ENCODE peak calls at places on chromosomes 11 and 22, in six cellular contexts. K is IMR-90, F is mesenchymal stem cell, U is neuronal stem cell, M is H1, P is trophoblast cell. J is an unnamed sample.

GRCh38 chr11:69496631-69497220 is 15.3 kb downstream of the LINC01488 start:
- DNase-seq in F (no peak), K (peak; percentile 70), U (no peak), P (peak; percentile 42), M (no peak), J (no peak)

GRCh38 chr11:117923275-117923674 is 5.9 kb downstream of the TMPRSS13 start:
- DNase-seq in U (no peak), F (no peak), K (no peak), M (no peak), P (no peak), J (no peak)

GRCh38 chr11:69944146-69944795 is 125.1 kb upstream of the FGF3 start:
- DNase-seq in U (no peak), P (no peak), M (no peak), F (no peak), K (no peak), J (no peak)

GRCh38 chr11:29161216-29161615 is 855.6 kb downstream of the KCNA4 start:
- DNase-seq in P (no peak), K (peak; percentile 43), M (no peak), F (no peak), U (no peak), J (no peak)

GRCh38 chr11:57982763-57983162 is 40.9 kb upstream of the OR9Q1 start:
- DNase-seq in M (no peak), P (no peak), F (no peak), K (no peak), U (no peak), J (no peak)

GRCh38 chr11:1696608-1697570 is at the start of gene KRTAP5-6:
- DNase-seq in U (no peak), M (no peak), P (no peak), K (no peak), F (no peak), J (no peak)

GRCh38 chr11:44313701-44314489 is 4.0 kb upstream of the ALX4 start:
- DNase-seq in M (no peak), F (no peak), P (no peak), U (no peak), K (no peak), J (no peak)

GRCh38 chr22:44373234-44373633 is 60.5 kb upstream of the SHISAL1 start:
- DNase-seq in P (no peak), U (no peak), K (no peak), F (no peak), M (no peak), J (no peak)

GRCh38 chr11:98104249-98104648 is 916.5 kb upstream of the CNTN5 start:
- DNase-seq in K (no peak), P (no peak), F (no peak), M (no peak), U (no peak), J (no peak)

GRCh38 chr11:134275534-134276395 is at the start of gene GLB1L3:
- DNase-seq in K (no peak), P (no peak), M (no peak), F (peak; percentile 31), U (no peak), J (peak; percentile 53)

GRCh38 chr22:19554834-19555404 is 30.7 kb upstream of the CLDN5 start:
- DNase-seq in P (peak; percentile 2), F (peak; percentile 66), K (peak; percentile 35), U (peak; percentile 5), M (peak; percentile 41), J (peak; percentile 87)
- H3K27ac ChIP-seq in P (no peak overlapping the region), F (no peak overlapping the region), K (no peak overlapping the region), U (no peak overlapping the region), M (no peak overlapping the region), J (no peak overlapping the region)

GRCh38 chr11:129610545-129610944 is 205.1 kb upstream of the TMEM45B start:
- DNase-seq in M (no peak), K (no peak), F (no peak), U (no peak), P (no peak), J (no peak)

GRCh38 chr11:129613076-129613475 is 202.6 kb upstream of the TMEM45B start:
- DNase-seq in K (no peak), F (peak; percentile 45), P (no peak), U (no peak), M (no peak), J (no peak)

GRCh38 chr11:129610125-129610524 is 205.5 kb upstream of the TMEM45B start:
- DNase-seq in U (no peak), M (no peak), F (no peak), P (no peak), K (no peak), J (no peak)

GRCh38 chr11:129614256-129614944 is 201.2 kb upstream of the TMEM45B start:
- DNase-seq in F (no peak), K (no peak), P (no peak), U (no peak), M (no peak), J (no peak)

DNA sequence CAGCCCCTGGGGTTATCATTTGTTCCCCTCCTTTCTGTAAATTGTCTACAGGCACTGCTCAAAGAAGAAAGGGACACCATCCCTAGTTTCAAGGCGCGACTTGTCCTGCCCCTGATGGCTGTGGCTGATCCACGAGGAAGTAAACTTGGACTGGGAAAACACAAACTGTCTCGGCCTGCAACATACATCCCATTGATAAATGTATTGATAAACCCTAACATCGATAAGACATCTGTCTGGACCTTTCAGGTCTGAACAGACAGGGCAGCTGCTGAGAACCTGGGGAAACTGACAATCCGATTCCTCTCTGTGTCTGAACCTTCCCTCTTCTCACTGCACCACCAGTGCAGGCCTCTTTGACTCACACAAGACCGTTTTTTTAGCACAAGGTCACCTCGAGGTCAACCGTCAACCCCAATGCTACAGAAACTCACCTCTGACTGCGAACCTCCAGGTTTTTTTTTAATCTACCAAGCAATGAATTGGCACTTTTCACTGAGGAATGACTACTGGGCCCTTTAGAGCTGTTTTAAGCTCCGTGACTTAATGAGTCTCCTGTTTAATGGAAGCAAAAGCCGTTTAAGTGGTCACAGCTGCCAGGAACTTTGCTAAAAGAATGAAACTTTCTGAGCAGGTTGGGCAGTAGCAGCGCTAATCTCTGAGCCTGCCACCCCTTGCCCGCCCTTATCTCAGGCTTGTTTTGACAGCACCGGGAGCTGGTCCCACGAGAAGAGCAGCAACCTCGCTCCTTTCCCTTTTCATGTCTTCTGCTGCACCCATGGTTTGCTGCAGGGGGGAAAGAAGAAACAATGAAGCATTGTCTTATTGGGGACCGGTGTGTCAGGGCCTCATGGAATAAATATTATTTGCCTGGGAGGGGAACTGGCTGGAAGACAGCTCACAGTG is 203.7 kb upstream of the TMEM45B start:
- DNase-seq in M (no peak), F (no peak), U (no peak), P (no peak), K (no peak), J (no peak)
- H4K91ac ChIP-seq in M (no peak overlapping the region), F (no peak overlapping the region), U (no peak overlapping the region), P (no peak overlapping the region), K (no peak overlapping the region), J (no peak overlapping the region)

DNA sequence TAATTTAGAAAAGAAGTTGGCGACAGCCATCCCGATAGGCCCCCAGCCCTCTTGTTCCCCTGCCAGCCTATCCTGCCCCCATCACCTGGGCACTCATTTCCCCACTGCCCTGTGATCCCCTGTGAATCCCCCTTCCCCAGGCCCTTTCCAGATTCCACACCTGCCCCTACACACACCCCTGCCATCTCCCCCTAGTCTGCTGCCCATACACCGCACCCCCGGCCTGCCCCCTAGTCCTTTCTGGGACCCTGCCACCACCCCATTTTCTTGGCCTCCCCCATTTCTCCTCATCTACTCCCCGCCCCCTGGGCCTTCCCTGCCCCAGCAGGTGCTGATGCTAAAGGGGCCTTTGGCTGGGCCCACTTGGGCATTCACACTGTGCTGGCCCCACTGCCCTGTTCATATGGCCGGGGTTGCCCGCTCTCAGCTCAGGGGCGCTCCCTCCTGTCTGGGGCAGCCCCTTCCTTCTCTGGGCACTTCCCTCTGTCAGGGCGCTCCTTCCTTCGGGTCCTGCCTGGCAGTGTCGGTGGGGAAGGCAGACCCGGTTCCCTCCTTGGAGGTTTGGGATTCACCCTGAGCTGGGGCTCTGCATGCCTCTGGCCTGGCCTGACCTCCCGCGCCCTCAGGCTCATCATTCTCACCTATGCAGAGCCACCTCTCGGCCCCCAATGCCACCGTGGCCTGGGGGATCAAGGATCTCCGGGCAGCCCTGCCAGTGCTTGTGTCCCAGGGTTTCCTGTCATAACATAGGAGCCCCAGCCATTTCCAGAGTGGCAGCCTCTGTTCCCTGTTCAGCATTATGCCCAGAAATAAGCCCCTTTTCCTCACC is 108.2 kb downstream of the BCR start:
- DNase-seq in K (no peak), U (no peak), F (no peak), M (no peak), P (no peak), J (no peak)
- H3K27ac ChIP-seq in K (no peak overlapping the region), U (no peak overlapping the region), F (no peak overlapping the region), M (no peak overlapping the region), P (no peak overlapping the region), J (no peak overlapping the region)

GRCh38 chr11:68271023-68271780 is 571 bp downstream of the C11orf24 start:
- DNase-seq in P (peak; percentile 46), M (no peak), K (peak; percentile 83), F (peak; percentile 91), U (peak; percentile 53), J (peak; percentile 74)
- H4K91ac ChIP-seq in P (peak overlapping the region; percentile 85), M (no peak overlapping the region), K (peak overlapping the region; percentile 96), F (peak overlapping the region; percentile 92), U (no peak overlapping the region), J (no peak overlapping the region)

DNA sequence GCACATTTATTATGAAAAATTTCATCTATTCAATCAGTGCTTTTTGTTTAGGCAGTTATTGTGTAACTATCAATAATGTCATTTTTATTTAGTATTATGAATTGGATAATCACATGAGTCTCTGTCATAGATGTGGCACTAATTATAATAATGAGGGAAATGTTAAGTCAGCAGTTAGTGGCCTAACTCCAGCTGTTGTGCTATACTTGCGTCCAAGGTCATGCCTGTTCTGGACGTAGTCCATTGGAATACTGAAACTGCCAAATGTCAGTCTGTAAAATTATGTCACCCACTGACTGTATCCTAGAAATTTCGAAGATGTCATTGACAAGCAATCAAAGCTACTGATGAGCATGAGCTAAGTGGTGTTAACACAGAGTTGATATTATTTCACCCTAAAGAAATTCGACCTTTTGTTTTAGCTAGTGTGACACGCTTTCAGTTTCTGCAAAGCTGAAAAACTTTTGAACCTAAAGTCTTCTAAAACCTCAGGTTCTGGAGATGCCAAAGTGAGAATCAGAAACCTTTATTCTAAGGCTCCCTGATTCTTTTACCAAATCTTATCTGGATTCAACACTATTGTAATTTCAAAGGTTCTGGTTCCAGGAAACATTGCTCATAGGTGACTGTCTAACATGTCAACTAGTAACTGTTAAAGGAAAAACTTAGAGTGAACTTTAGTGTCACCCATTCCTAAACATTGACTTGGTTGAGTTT is 14.8 kb upstream of the ME3 start:
- DNase-seq in K (no peak), M (no peak), F (no peak), U (no peak), P (no peak), J (no peak)
- H3K27ac ChIP-seq in K (no peak overlapping the region), M (no peak overlapping the region), F (peak overlapping the region; percentile 93), U (no peak overlapping the region), P (no peak overlapping the region), J (no peak overlapping the region)

GRCh38 chr11:46367916-46368267 is 13.6 kb upstream of the MDK start:
- DNase-seq in F (no peak), M (no peak), K (no peak), P (no peak), U (no peak), J (no peak)

GRCh38 chr11:46371994-46372393 is 9.5 kb upstream of the MDK start:
- DNase-seq in P (no peak), F (no peak), K (no peak), U (no peak), M (no peak), J (no peak)

GRCh38 chr11:46367244-46367915 is 14.1 kb upstream of the MDK start:
- DNase-seq in M (no peak), U (no peak), F (peak; percentile 58), P (no peak), K (peak; percentile 59), J (peak; percentile 82)

GRCh38 chr11:46370253-46370652 is 11.2 kb upstream of the MDK start:
- DNase-seq in U (no peak), K (no peak), F (no peak), P (no peak), M (no peak), J (no peak)

GRCh38 chr11:46369458-46370152 is 11.9 kb upstream of the MDK start:
- DNase-seq in F (peak; percentile 84), M (no peak), K (peak; percentile 77), U (no peak), P (peak; percentile 46), J (peak; percentile 91)
- H4K91ac ChIP-seq in F (peak overlapping the region; percentile 52), M (no peak overlapping the region), K (no peak overlapping the region), U (peak overlapping the region; percentile 26), P (no peak overlapping the region), J (no peak overlapping the region)